ENCODE peak calls at places on chromosomes 2 and 18, in four cellular contexts. A, N, C and T are unnamed samples. For H3K4me1, the result is how much of the 10 kb centered on the place peaks cover.

GRCh38 chr2:185012643-185013042 is 414.3 kb downstream of the ZNF804A start:
- DNase-seq in N (no peak), C (no peak), A (no peak), T (peak)

GRCh38 chr18:68791801-68792200 is 6.1 kb upstream of the CCDC102B start:
- DNase-seq in N (peak), A (no peak), C (no peak), T (no peak)

GRCh38 chr2:100902833-100903405 is 83.0 kb downstream of the NPAS2 start:
- DNase-seq in C (no peak), A (no peak), N (peak), T (no peak)

GRCh38 chr18:8413751-8414150 is 195.5 kb upstream of the RAB12 start:
- DNase-seq in A (no peak), C (no peak), N (no peak), T (no peak)

GRCh38 chr2:30408961-30409387 is 38.1 kb upstream of the LCLAT1 start:
- DNase-seq in N (no peak), C (no peak), A (no peak), T (no peak)

GRCh38 chr18:36412778-36413177 is 115.3 kb downstream of the FHOD3 start:
- DNase-seq in A (no peak), N (peak), C (no peak), T (no peak)

GRCh38 chr2:5544205-5544786 is 147.9 kb upstream of the SOX11 start:
- DNase-seq in C (no peak), A (no peak), N (no peak), T (no peak)

GRCh38 chr2:23651187-23651983 is 266.4 kb downstream of the KLHL29 start:
- DNase-seq in A (no peak), C (no peak), N (peak), T (no peak)

GRCh38 chr2:222087998-222088397 is 210.8 kb downstream of the PAX3 start:
- DNase-seq in C (no peak), A (no peak), N (no peak), T (no peak)

GRCh38 chr2:46296840-46297545 is at the start of gene EPAS1:
- DNase-seq in C (peak), A (peak), N (peak), T (no peak)

GRCh38 chr2:218883491-218884490 is 3.1 kb downstream of the WNT10A start:
- DNase-seq in C (no peak), A (no peak), N (no peak), T (no peak)
- H3K4me1 ChIP-seq in C (half or more), A (under half), N (under half), T (under half)

GRCh38 chr2:40201425-40201824 is 250.5 kb downstream of the SLC8A1 start:
- DNase-seq in A (no peak), C (no peak), N (no peak), T (no peak)

GRCh38 chr2:40204268-40204667 is 247.6 kb downstream of the SLC8A1 start:
- DNase-seq in C (no peak), N (no peak), A (no peak), T (no peak)

GRCh38 chr2:40199758-40200157 is 252.1 kb downstream of the SLC8A1 start:
- DNase-seq in A (no peak), C (no peak), N (no peak), T (no peak)

GRCh38 chr2:40200516-40200915 is 251.4 kb downstream of the SLC8A1 start:
- DNase-seq in N (no peak), C (no peak), A (no peak), T (no peak)

DNA sequence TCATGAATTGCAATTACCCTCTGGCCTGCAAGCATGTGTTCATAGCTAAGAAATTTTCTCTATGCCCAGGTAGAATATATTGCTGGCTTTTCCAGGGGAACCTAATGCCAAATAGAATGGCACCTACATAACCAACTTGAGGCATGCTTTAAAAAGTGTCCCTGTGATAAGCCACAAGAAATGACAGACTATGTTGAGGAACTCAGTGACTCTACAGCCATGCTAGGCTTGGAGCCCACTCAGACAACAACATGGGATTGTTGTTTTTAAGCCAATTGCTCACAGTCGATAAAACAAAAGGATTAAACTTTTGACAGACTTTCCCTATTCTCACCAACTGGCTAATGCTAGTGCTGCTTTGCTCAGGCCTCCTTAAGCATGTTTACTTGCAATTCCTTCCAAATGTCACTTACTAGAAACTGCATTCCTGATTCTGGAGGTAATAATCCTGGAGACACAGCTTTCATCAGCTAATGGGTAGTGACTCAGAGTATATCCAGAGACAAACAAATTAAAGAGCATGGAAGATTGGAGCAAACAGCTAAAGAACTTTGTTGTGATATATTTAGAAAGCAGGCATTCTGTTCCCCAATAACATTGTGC is 249.0 kb downstream of the SLC8A1 start:
- DNase-seq in C (no peak), N (no peak), A (no peak), T (no peak)
- TF ChIP-seq SUZ12 in C (no peak), N (no peak), A (no peak), T (no peak)

GRCh38 chr2:43082878-43083261 is 143.5 kb downstream of the ZFP36L2 start:
- DNase-seq in A (no peak), N (no peak), C (no peak), T (no peak)
- H3K4me1 ChIP-seq in A (under half), N (under half), C (under half), T (under half)

GRCh38 chr2:210287301-210287700 is 27.7 kb downstream of the MYL1 start:
- DNase-seq in C (no peak), A (no peak), N (no peak), T (peak)
- TF ChIP-seq SUZ12 in C (no peak), A (no peak), N (no peak), T (no peak)

DNA sequence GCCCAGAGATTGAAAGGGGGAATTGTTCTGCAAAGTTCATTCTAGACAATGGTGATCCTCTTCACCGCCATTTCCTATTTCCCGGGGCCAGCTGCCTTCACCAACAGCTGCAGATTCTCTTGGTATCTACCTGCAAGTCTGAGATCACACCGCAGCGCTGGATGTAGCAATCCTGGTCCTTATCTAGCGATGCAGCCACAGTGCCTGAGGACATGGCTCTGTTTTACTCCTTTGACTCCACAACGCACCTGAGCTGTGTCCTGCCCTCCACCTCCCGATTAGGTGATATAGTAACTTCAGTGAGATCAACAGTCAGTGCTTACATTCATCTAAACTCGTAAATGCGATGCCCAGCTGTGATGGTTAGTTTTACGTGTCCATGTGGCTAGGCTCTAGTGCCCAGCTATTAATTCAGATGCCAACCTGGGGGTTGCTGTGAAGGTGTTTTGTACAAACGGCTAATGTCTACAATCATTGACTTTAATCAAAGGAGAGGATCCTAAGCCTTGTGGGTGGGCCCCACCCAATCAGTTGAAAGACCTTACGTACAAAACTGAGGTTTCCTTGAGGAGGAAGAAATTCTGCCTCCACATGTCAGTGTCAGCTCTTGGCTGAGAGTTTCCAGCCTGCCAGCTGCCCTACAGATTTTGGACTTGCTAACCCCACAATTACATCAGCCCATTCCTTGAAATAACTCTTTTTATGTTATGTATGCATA is 189.8 kb downstream of the SH3BP4 start:
- DNase-seq in C (no peak), N (no peak), A (no peak), T (no peak)
- H3K4me1 ChIP-seq in C (under half), N (under half), A (under half), T (under half)

DNA sequence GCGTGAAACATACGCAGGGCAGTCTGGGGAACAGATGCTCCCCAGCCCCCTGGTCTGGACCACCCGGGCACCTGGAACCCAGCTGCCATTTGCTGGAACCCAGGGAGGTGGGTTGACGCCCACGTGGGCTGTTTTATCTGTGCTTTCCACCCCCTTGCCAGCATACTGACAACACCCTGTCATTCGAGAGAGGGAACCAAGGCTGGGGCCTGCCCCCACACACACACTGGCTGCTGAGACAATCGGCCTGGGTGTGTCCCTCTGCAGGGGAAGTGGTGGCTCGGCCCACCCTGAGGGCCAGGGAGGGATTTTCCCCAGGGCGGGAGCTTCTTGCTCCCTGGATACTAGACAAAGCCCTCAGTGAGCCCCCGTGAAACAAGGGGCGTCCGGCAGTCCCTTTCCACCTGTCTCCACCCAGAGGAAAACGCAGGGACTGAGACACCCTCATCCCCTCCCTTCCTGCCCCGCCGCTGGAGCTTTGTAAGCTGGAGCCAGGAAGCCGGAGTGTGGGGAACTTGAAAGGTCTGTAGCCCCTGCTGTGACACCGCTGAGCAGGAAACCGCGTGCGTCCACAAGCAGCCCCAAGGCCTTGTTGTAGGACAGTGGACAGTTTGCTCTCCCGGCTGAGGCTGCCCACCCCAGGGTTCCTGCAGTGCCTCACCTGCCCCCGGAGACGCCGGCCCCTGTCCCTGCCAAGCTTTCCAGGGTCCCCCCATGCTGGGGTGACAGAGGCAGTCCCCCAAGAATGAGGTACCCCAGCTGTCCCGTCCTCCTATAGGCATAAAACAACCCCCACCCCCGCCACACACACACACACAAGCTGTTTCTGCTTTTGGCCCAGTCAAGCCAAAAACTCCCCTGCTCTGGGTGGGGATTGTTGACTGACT is 14.1 kb upstream of the KLF11 start:
- DNase-seq in N (no peak), C (no peak), A (no peak), T (no peak)
- TF ChIP-seq SUZ12 in N (no peak), C (no peak), A (no peak), T (no peak)

GRCh38 chr2:72148391-72148974 is 821 bp upstream of the CYP26B1 start:
- DNase-seq in A (no peak), C (no peak), N (no peak), T (no peak)
- H3K4me1 ChIP-seq in A (under half), C (under half), N (under half), T (under half)

DNA sequence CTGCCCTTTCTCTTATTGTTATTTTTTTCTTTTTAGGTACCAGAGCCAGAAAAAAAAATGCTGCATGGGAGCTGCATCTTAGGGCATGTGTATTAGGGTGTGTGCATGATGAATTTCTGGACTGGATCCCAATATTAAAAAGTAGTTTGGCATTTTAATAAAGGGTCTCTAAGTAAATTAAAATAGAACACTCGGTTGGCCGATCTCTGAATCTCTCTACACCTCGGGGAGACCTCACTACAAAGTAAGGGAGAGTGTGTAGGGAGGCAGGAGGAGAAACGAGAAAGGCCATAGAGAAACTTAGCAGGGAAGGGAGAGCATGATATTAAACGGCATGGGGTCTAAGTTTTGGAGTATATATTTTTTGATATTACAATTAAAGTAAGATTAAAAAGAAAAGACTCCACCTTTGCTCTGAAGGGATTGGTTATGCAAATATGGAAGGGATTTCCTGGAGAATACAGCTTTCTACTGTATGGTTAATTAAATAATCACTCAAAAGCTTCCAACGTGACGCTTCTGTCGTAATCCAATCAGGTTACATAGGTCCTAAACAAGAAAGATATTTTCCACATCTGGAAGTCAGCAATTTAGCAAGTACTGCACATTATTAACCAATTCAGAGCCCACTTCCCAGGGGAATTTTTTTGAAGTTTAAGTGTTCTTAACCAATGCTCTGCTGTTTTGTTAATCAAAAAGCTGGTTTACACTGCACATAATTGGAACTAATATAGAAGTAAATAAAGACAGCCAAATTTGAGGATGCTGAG is 984 bp upstream of the ZEB2 start:
- DNase-seq in A (no peak), N (no peak), C (no peak), T (no peak)
- TF ChIP-seq SUZ12 in A (no peak), N (no peak), C (no peak), T (no peak)